ENCODE peak calls at places on chromosomes 6 and 20, in five cellular contexts. One of them, this sample, is unnamed.

GRCh38 chr6:114390176-114390575 is 47.4 kb upstream of the HS3ST5 start:
- DNase-seq in HepG2: peak
- DNase-seq in heart right ventricle: no peak
- DNase-seq in neural progenitor cell: peak
- DNase-seq in fibroblast of mammary gland: no peak
- DNase-seq in this sample: no peak

GRCh38 chr6:53794073-53794719 is 609 bp upstream of the LRRC1 start:
- DNase-seq in HepG2: peak
- DNase-seq in heart right ventricle: peak
- DNase-seq in neural progenitor cell: peak
- DNase-seq in fibroblast of mammary gland: peak
- DNase-seq in this sample: peak

GRCh38 chr6:142744836-142745235 is 200.1 kb downstream of the HIVEP2 start:
- DNase-seq in HepG2: no peak
- DNase-seq in heart right ventricle: no peak
- DNase-seq in neural progenitor cell: no peak
- DNase-seq in fibroblast of mammary gland: peak
- DNase-seq in this sample: peak

GRCh38 chr6:128005009-128005408 is 104.2 kb upstream of the THEMIS start:
- DNase-seq in HepG2: no peak
- DNase-seq in heart right ventricle: no peak
- DNase-seq in neural progenitor cell: no peak
- DNase-seq in fibroblast of mammary gland: peak
- DNase-seq in this sample: no peak

GRCh38 chr20:49183444-49183843 is 4.7 kb downstream of the STAU1 start:
- DNase-seq in HepG2: no peak
- DNase-seq in heart right ventricle: no peak
- DNase-seq in neural progenitor cell: no peak
- DNase-seq in fibroblast of mammary gland: no peak
- DNase-seq in this sample: no peak

GRCh38 chr6:169112483-169113320 is 140.9 kb downstream of the THBS2 start:
- DNase-seq in HepG2: no peak
- DNase-seq in heart right ventricle: no peak
- DNase-seq in neural progenitor cell: no peak
- DNase-seq in fibroblast of mammary gland: no peak
- DNase-seq in this sample: no peak

GRCh38 chr6:136568129-136568528 is 17.9 kb upstream of the MAP7 start:
- DNase-seq in HepG2: no peak
- DNase-seq in heart right ventricle: no peak
- DNase-seq in neural progenitor cell: no peak
- DNase-seq in fibroblast of mammary gland: no peak
- DNase-seq in this sample: no peak

GRCh38 chr6:140001851-140002301 is 627.4 kb upstream of the CITED2 start:
- DNase-seq in HepG2: no peak
- DNase-seq in heart right ventricle: no peak
- DNase-seq in neural progenitor cell: no peak
- DNase-seq in fibroblast of mammary gland: peak
- DNase-seq in this sample: peak

GRCh38 chr20:57890254-57890800 is 180.5 kb upstream of the PMEPA1 start:
- DNase-seq in HepG2: no peak
- DNase-seq in heart right ventricle: no peak
- DNase-seq in neural progenitor cell: no peak
- DNase-seq in fibroblast of mammary gland: no peak
- DNase-seq in this sample: no peak

GRCh38 chr20:45685896-45686295 is 15.9 kb upstream of the WFDC11 start:
- DNase-seq in HepG2: no peak
- DNase-seq in heart right ventricle: no peak
- DNase-seq in neural progenitor cell: peak
- DNase-seq in fibroblast of mammary gland: peak
- DNase-seq in this sample: no peak

GRCh38 chr6:159742165-159742564 is 14.9 kb downstream of the WTAP start:
- DNase-seq in HepG2: no peak
- DNase-seq in heart right ventricle: no peak
- DNase-seq in neural progenitor cell: no peak
- DNase-seq in fibroblast of mammary gland: no peak
- DNase-seq in this sample: no peak

GRCh38 chr20:19782669-19783068 is 24.6 kb downstream of the RIN2 start:
- DNase-seq in HepG2: no peak
- DNase-seq in heart right ventricle: no peak
- DNase-seq in neural progenitor cell: no peak
- DNase-seq in fibroblast of mammary gland: no peak
- DNase-seq in this sample: no peak
- TF ChIP-seq CTCF in HepG2: no peak
- TF ChIP-seq CTCF in heart right ventricle: no peak
- TF ChIP-seq CTCF in neural progenitor cell: no peak
- TF ChIP-seq CTCF in fibroblast of mammary gland: no peak
- TF ChIP-seq CTCF in this sample: no peak

GRCh38 chr6:15403094-15403493 is 157.2 kb downstream of the JARID2 start:
- DNase-seq in HepG2: no peak
- DNase-seq in heart right ventricle: no peak
- DNase-seq in neural progenitor cell: no peak
- DNase-seq in fibroblast of mammary gland: no peak
- DNase-seq in this sample: no peak

GRCh38 chr6:15401120-15401519 is 155.3 kb downstream of the JARID2 start:
- DNase-seq in HepG2: no peak
- DNase-seq in heart right ventricle: no peak
- DNase-seq in neural progenitor cell: no peak
- DNase-seq in fibroblast of mammary gland: no peak
- DNase-seq in this sample: no peak

GRCh38 chr6:15401769-15402250 is 155.9 kb downstream of the JARID2 start:
- DNase-seq in HepG2: peak
- DNase-seq in heart right ventricle: no peak
- DNase-seq in neural progenitor cell: no peak
- DNase-seq in fibroblast of mammary gland: no peak
- DNase-seq in this sample: no peak

GRCh38 chr6:15400572-15401004 is 154.7 kb downstream of the JARID2 start:
- DNase-seq in HepG2: no peak
- DNase-seq in heart right ventricle: peak
- DNase-seq in neural progenitor cell: peak
- DNase-seq in fibroblast of mammary gland: no peak
- DNase-seq in this sample: peak

GRCh38 chr6:15402401-15403045 is 156.7 kb downstream of the JARID2 start:
- DNase-seq in HepG2: no peak
- DNase-seq in heart right ventricle: no peak
- DNase-seq in neural progenitor cell: no peak
- DNase-seq in fibroblast of mammary gland: no peak
- DNase-seq in this sample: no peak
- H3K4me3 ChIP-seq in HepG2: no peak
- H3K4me3 ChIP-seq in heart right ventricle: no peak
- H3K4me3 ChIP-seq in neural progenitor cell: no peak
- H3K4me3 ChIP-seq in fibroblast of mammary gland: no peak
- H3K4me3 ChIP-seq in this sample: no peak

GRCh38 chr6:34855463-34855862 is 32.4 kb downstream of the TAF11 start:
- DNase-seq in HepG2: no peak
- DNase-seq in heart right ventricle: no peak
- DNase-seq in neural progenitor cell: no peak
- DNase-seq in fibroblast of mammary gland: no peak
- DNase-seq in this sample: no peak
- TF ChIP-seq CTCF in HepG2: no peak
- TF ChIP-seq CTCF in heart right ventricle: no peak
- TF ChIP-seq CTCF in neural progenitor cell: peak
- TF ChIP-seq CTCF in fibroblast of mammary gland: no peak
- TF ChIP-seq CTCF in this sample: no peak

DNA sequence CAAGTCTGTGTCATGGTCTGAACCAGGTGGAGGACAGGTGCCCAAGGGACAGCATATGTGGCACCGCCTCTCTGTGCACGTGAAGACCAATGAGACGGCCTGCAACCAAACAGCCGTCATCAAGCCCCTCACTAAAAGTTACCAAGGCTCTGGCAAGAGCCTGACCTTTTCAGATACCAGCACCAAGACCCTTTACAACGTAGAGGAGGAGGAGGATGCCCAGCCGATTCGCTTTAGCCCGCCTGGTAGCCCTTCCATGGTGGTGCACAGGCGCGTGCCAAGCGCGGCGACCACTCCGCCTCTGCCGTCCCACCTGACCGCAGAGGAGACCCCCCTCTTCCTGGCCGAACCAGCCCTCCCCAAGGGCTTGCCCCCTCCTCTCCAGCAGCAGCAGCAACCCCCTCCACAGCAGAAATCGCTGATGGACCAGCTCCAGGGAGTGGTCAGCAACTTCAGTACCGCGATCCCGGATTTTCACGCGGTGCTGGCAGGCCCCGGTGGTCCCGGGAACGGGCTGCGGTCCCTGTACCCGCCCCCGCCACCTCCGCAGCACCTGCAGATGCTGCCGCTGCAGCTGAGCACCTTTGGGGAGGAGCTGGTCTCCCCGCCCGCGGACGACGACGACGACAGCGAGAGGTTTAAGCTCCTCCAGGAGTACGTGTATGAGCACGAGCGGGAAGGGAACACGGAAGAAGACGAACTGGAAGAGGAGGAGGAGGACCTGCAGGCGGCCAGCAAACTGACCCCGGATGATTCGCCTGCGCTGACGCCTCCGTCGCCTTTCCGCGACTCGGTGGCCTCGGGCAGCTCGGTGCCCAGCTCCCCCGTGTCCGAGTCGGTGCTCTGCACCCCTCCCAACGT is 109.5 kb upstream of the RAB32 start:
- DNase-seq in HepG2: no peak
- DNase-seq in heart right ventricle: no peak
- DNase-seq in neural progenitor cell: peak
- DNase-seq in fibroblast of mammary gland: peak
- DNase-seq in this sample: peak
- H3K4me3 ChIP-seq in HepG2: no peak
- H3K4me3 ChIP-seq in heart right ventricle: peak
- H3K4me3 ChIP-seq in neural progenitor cell: peak
- H3K4me3 ChIP-seq in fibroblast of mammary gland: peak
- H3K4me3 ChIP-seq in this sample: peak